ENCODE peak calls at places on chromosomes 7 and 10, in ten cellular contexts. P is esophagus squamous epithelium; A is K562; Q is heart left ventricle; L is Caco-2; R is CD8-positive, alpha-beta memory T cell; B is Panc1; M is IMR-90; C is cardiac muscle cell; G is stomach. V is an unnamed sample. For H3K9me3, the result is how much of the 10 kb centered on the place peaks cover.

GRCh38 chr10:6045600-6046457 is 16.3 kb downstream of the IL2RA start:
- DNase-seq in P (no peak), A (no peak), Q (no peak), L (no peak), R (no peak), B (no peak), M (no peak), C (no peak), G (no peak), V (no peak)

GRCh38 chr7:156386097-156386496 is 254.5 kb upstream of the RNF32 start:
- DNase-seq in P (no peak), A (peak), Q (no peak), L (no peak), R (no peak), B (no peak), M (no peak), C (no peak), G (no peak), V (peak)

GRCh38 chr10:70551971-70552422 is 50.5 kb downstream of the PRF1 start:
- DNase-seq in P (no peak), A (no peak), Q (peak), L (peak), R (no peak), B (no peak), M (peak), C (peak), G (no peak), V (no peak)

GRCh38 chr10:32976338-32976737 is 18.3 kb upstream of the ITGB1 start:
- DNase-seq in P (no peak), A (no peak), Q (no peak), L (no peak), R (no peak), B (no peak), M (no peak), C (no peak), G (no peak), V (no peak)

GRCh38 chr10:22222236-22223190 is 4.7 kb upstream of the EBLN1 start:
- DNase-seq in P (no peak), A (no peak), Q (no peak), L (no peak), R (no peak), B (no peak), M (no peak), C (no peak), G (no peak), V (no peak)

GRCh38 chr7:55423277-55423711 is 58.2 kb downstream of the LANCL2 start:
- DNase-seq in P (no peak), A (no peak), Q (no peak), L (no peak), R (no peak), B (no peak), M (peak), C (peak), G (no peak), V (no peak)

GRCh38 chr7:36283171-36283570 is 106.5 kb upstream of the ANLN start:
- DNase-seq in P (no peak), A (no peak), Q (no peak), L (no peak), R (no peak), B (no peak), M (no peak), C (no peak), G (no peak), V (no peak)

GRCh38 chr7:100167912-100168323 is 499 bp downstream of the GAL3ST4 start:
- DNase-seq in P (no peak), A (peak), Q (no peak), L (no peak), R (peak), B (no peak), M (no peak), C (peak), G (no peak), V (no peak)

GRCh38 chr10:96918214-96919002 is 86.3 kb downstream of the LCOR start:
- DNase-seq in P (no peak), A (no peak), Q (no peak), L (no peak), R (no peak), B (no peak), M (no peak), C (no peak), G (no peak), V (no peak)

GRCh38 chr10:6347391-6347951 is 144.7 kb downstream of the PFKFB3 start:
- DNase-seq in P (no peak), A (no peak), Q (no peak), L (no peak), R (peak), B (no peak), M (peak), C (no peak), G (no peak), V (no peak)

GRCh38 chr7:151745090-151745638 is 131.8 kb downstream of the PRKAG2 start:
- DNase-seq in P (no peak), A (peak), Q (peak), L (peak), R (no peak), B (peak), M (peak), C (peak), G (peak), V (no peak)

GRCh38 chr10:119301397-119301796 is 94.0 kb downstream of the GRK5 start:
- DNase-seq in P (no peak), A (no peak), Q (peak), L (no peak), R (peak), B (no peak), M (peak), C (no peak), G (no peak), V (no peak)

GRCh38 chr7:41652265-41652664 is 50.6 kb downstream of the INHBA start:
- DNase-seq in P (no peak), A (no peak), Q (no peak), L (no peak), R (no peak), B (no peak), M (peak), C (peak), G (no peak), V (no peak)

GRCh38 chr7:44043902-44044301 is 600 bp upstream of the DBNL start:
- DNase-seq in P (no peak), A (peak), Q (no peak), L (no peak), R (peak), B (no peak), M (no peak), C (no peak), G (no peak), V (no peak)

GRCh38 chr10:131774618-131775443 is 126.0 kb upstream of the PPP2R2D start:
- DNase-seq in P (no peak), A (no peak), Q (no peak), L (no peak), R (no peak), B (no peak), M (no peak), C (no peak), G (peak), V (no peak)

GRCh38 chr7:39733881-39734571 is 110.7 kb downstream of the RALA start:
- DNase-seq in P (no peak), A (no peak), Q (no peak), L (no peak), R (no peak), B (no peak), M (peak), C (peak), G (no peak), V (no peak)

GRCh38 chr10:69329721-69330178 is 51.5 kb downstream of the HK1 start:
- DNase-seq in P (no peak), A (no peak), Q (no peak), L (no peak), R (no peak), B (no peak), M (no peak), C (no peak), G (no peak), V (peak)

GRCh38 chr7:79711660-79712059 is 258.2 kb upstream of the MAGI2 start:
- DNase-seq in P (no peak), A (no peak), Q (no peak), L (no peak), R (no peak), B (no peak), M (no peak), C (no peak), G (no peak), V (no peak)

GRCh38 chr7:12893292-12893691 is 205.9 kb downstream of the ARL4A start:
- DNase-seq in P (no peak), A (no peak), Q (no peak), L (no peak), R (no peak), B (no peak), M (no peak), C (no peak), G (no peak), V (no peak)

GRCh38 chr10:533186-533585 is 156.3 kb downstream of the DIP2C start:
- DNase-seq in P (no peak), A (no peak), Q (no peak), L (peak), R (no peak), B (no peak), M (no peak), C (no peak), G (no peak), V (no peak)

GRCh38 chr7:103877565-103877964 is 111.9 kb downstream of the RELN start:
- DNase-seq in P (no peak), A (no peak), Q (no peak), L (no peak), R (no peak), B (no peak), M (no peak), C (no peak), G (no peak), V (no peak)

GRCh38 chr10:102540023-102540422 is 36.3 kb downstream of the SUFU start:
- DNase-seq in P (no peak), A (peak), Q (no peak), L (no peak), R (no peak), B (no peak), M (peak), C (peak), G (no peak), V (no peak)

GRCh38 chr7:51265066-51265907 is 51.3 kb downstream of the COBL start:
- DNase-seq in P (no peak), A (no peak), Q (no peak), L (peak), R (no peak), B (no peak), M (no peak), C (no peak), G (no peak), V (no peak)

GRCh38 chr7:120979765-120980499 is 8.6 kb upstream of the CPED1 start:
- DNase-seq in P (no peak), A (no peak), Q (no peak), L (no peak), R (no peak), B (no peak), M (peak), C (peak), G (no peak), V (no peak)

GRCh38 chr7:44985033-44985695 is 6.3 kb upstream of the MYO1G start:
- DNase-seq in P (no peak), A (no peak), Q (no peak), L (no peak), R (no peak), B (no peak), M (no peak), C (no peak), G (no peak), V (no peak)

GRCh38 chr7:93284908-93285307 is 52.7 kb downstream of the VPS50 start:
- DNase-seq in P (no peak), A (no peak), Q (no peak), L (no peak), R (no peak), B (no peak), M (peak), C (peak), G (no peak), V (no peak)

GRCh38 chr7:41247128-41247865 is 455.6 kb downstream of the INHBA start:
- DNase-seq in P (no peak), A (no peak), Q (no peak), L (no peak), R (no peak), B (peak), M (peak), C (no peak), G (no peak), V (no peak)

GRCh38 chr10:56296626-56297025 is 64.4 kb downstream of the ZWINT start:
- DNase-seq in P (no peak), A (no peak), Q (no peak), L (no peak), R (no peak), B (no peak), M (no peak), C (no peak), G (no peak), V (no peak)

GRCh38 chr10:84095821-84096497 is 43.4 kb upstream of the GHITM start:
- DNase-seq in P (no peak), A (no peak), Q (no peak), L (no peak), R (no peak), B (no peak), M (no peak), C (peak), G (no peak), V (no peak)

GRCh38 chr7:50795831-50796230 is 13.1 kb upstream of the GRB10 start:
- DNase-seq in P (no peak), A (no peak), Q (no peak), L (no peak), R (no peak), B (no peak), M (no peak), C (no peak), G (no peak), V (no peak)

GRCh38 chr7:43303740-43304241 is 191.3 kb downstream of the HECW1 start:
- DNase-seq in P (no peak), A (peak), Q (no peak), L (no peak), R (no peak), B (no peak), M (peak), C (peak), G (no peak), V (no peak)

GRCh38 chr7:142583424-142583823 is 165.8 kb upstream of the PRSS1 start:
- DNase-seq in P (no peak), A (no peak), Q (no peak), L (no peak), R (no peak), B (peak), M (peak), C (peak), G (no peak), V (no peak)

GRCh38 chr10:12332572-12333381 is 16.6 kb upstream of the CAMK1D start:
- DNase-seq in P (no peak), A (no peak), Q (no peak), L (no peak), R (no peak), B (no peak), M (peak), C (peak), G (no peak), V (no peak)

GRCh38 chr10:8696746-8697145 is 642.3 kb downstream of the GATA3 start:
- DNase-seq in P (no peak), A (no peak), Q (no peak), L (no peak), R (no peak), B (no peak), M (no peak), C (no peak), G (no peak), V (no peak)

GRCh38 chr10:42367532-42368230 is 270.7 kb downstream of the ZNF33B start:
- DNase-seq in P (peak), A (peak), Q (peak), L (no peak), R (no peak), B (peak), M (peak), C (peak), G (no peak), V (peak)

GRCh38 chr10:104054430-104054829 is 31.2 kb downstream of the COL17A1 start:
- DNase-seq in P (no peak), A (no peak), Q (no peak), L (no peak), R (no peak), B (no peak), M (peak), C (no peak), G (no peak), V (no peak)

GRCh38 chr7:135672560-135673359 is 10.4 kb downstream of the STMP1 start:
- DNase-seq in P (no peak), A (peak), Q (no peak), L (no peak), R (no peak), B (no peak), M (peak), C (peak), G (no peak), V (no peak)
- H3K4me3 ChIP-seq in P (no peak), A (no peak), Q (no peak), L (no peak), R (no peak), B (no peak), M (no peak), C (no peak), G (no peak), V (no peak)

GRCh38 chr7:158409120-158409519 is 178.5 kb downstream of the PTPRN2 start:
- DNase-seq in P (no peak), A (no peak), Q (no peak), L (no peak), R (no peak), B (no peak), M (no peak), C (no peak), G (no peak), V (no peak)

GRCh38 chr7:158410720-158411119 is 176.9 kb downstream of the PTPRN2 start:
- DNase-seq in P (no peak), A (no peak), Q (no peak), L (no peak), R (no peak), B (no peak), M (no peak), C (no peak), G (no peak), V (no peak)

GRCh38 chr7:158409816-158410330 is 177.8 kb downstream of the PTPRN2 start:
- DNase-seq in P (no peak), A (no peak), Q (no peak), L (peak), R (no peak), B (no peak), M (no peak), C (no peak), G (no peak), V (no peak)

GRCh38 chr7:158413962-158414961 is 173.4 kb downstream of the PTPRN2 start:
- DNase-seq in P (no peak), A (peak), Q (no peak), L (peak), R (no peak), B (no peak), M (no peak), C (no peak), G (peak), V (no peak)

DNA sequence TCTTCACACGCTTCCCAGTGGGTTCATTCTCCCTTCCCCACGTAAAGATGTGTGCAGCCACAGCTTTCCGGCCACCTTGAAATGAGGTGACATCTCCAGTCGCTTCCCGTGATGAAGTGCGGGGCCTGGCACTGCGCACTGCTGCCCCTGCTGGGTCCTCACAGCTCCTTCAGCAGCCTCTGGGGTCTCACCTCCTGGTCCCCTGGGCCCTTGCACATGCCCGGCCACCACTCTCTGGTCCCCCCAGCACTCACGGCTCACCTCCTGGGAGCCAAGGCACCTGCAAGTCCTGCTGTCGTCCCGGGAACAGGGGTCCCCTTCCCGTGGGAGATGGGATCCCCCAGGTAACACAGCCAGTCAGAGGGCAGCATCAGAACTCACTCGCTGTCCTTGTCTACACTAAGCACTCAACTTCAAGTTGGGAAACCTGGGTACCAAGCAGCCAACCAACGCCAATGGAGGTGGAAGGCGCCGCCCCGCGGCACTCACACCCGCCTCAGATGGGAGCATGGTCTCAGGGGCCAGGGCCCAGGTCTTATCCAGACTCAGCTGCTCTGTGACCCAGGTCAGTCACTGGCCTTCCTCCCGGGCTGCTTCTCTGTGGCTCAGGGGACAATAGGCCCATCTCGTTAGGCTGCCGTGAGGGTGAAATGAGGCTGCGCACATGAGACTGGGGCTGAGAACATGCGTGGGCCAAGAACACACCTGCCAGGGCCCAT is 176.2 kb downstream of the PTPRN2 start:
- DNase-seq in P (no peak), A (no peak), Q (no peak), L (peak), R (no peak), B (no peak), M (no peak), C (no peak), G (no peak), V (no peak)
- H3K9me3 ChIP-seq in P (under half), A (under half), Q (under half), L (under half), R (under half), B (under half), M (under half), C (under half), G (under half), V (under half)

GRCh38 chr7:98281757-98282652 is 519 bp downstream of the BRI3 start:
- DNase-seq in P (no peak), A (peak), Q (peak), L (no peak), R (no peak), B (no peak), M (no peak), C (no peak), G (peak), V (no peak)

GRCh38 chr7:98278408-98278807 is 3.1 kb upstream of the BRI3 start:
- DNase-seq in P (no peak), A (no peak), Q (no peak), L (no peak), R (no peak), B (no peak), M (no peak), C (no peak), G (no peak), V (no peak)

GRCh38 chr7:98278936-98279335 is 2.5 kb upstream of the BRI3 start:
- DNase-seq in P (no peak), A (no peak), Q (no peak), L (no peak), R (no peak), B (no peak), M (no peak), C (no peak), G (no peak), V (no peak)

GRCh38 chr7:98280791-98281756 is at the start of gene BRI3:
- DNase-seq in P (peak), A (peak), Q (peak), L (peak), R (peak), B (no peak), M (peak), C (peak), G (peak), V (peak)

DNA sequence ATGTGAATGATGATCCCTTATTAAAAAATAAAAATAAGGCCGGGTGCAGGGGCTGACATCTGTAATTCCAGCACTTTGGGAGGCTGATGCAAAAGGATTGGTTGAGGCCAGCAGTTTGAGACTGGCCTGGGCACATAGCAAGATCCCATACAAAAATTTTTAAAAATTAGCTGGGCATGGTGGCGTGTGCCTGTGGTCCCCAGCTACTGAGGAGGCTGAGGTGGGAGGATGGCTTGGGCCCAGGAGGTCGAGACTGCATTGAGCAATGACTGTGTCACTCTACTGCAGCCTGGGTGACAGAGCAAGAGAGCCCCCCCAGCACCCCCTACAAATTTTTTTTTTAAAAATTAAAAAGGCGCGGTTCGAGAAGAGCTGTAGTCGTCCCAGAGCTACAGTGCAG is 1.2 kb upstream of the BRI3 start:
- DNase-seq in P (no peak), A (no peak), Q (no peak), L (no peak), R (no peak), B (no peak), M (no peak), C (no peak), G (no peak), V (no peak)
- H3K4me3 ChIP-seq in P (peak), A (no peak), Q (peak), L (peak), R (peak), B (peak), M (no peak), C (no peak), G (peak), V (no peak)

GRCh38 chr10:106083572-106083971 is 1080.9 kb downstream of the SORCS1 start:
- DNase-seq in P (no peak), A (no peak), Q (no peak), L (no peak), R (no peak), B (no peak), M (no peak), C (no peak), G (no peak), V (no peak)

GRCh38 chr10:106076496-106076895 is 1088.0 kb downstream of the SORCS1 start:
- DNase-seq in P (no peak), A (no peak), Q (no peak), L (no peak), R (no peak), B (no peak), M (no peak), C (no peak), G (no peak), V (no peak)

GRCh38 chr10:106082865-106083264 is 1081.6 kb downstream of the SORCS1 start:
- DNase-seq in P (no peak), A (no peak), Q (no peak), L (no peak), R (no peak), B (no peak), M (no peak), C (peak), G (no peak), V (no peak)

GRCh38 chr10:106078796-106079576 is 1085.5 kb downstream of the SORCS1 start:
- DNase-seq in P (no peak), A (no peak), Q (no peak), L (no peak), R (no peak), B (no peak), M (no peak), C (peak), G (no peak), V (no peak)
- H3K9me3 ChIP-seq in P (under half), A (under half), Q (under half), L (under half), R (under half), B (under half), M (under half), C (under half), G (under half), V (under half)

V was measured in iPS DF 6.9.